ENCODE peak calls at places on chromosomes 7 and 10, in nine cellular contexts. D, W, K, A, J, N, P, M and U are unnamed samples. For H3K4me1, the result is how much of the 10 kb centered on the place peaks cover.

GRCh38 chr10:50360486-50360885 is 109.2 kb upstream of the ASAH2 start:
- DNase-seq in N (no peak), K (no peak), A (no peak), P (no peak), W (no peak), M (peak), D (no peak), J (no peak), U (no peak)

GRCh38 chr7:94223375-94224084 is 171.2 kb upstream of the COL1A2 start:
- DNase-seq in M (peak), P (no peak), N (peak), W (no peak), A (no peak), D (no peak), J (no peak), K (no peak), U (no peak)

GRCh38 chr7:80942261-80943041 is 23.6 kb upstream of the SEMA3C start:
- DNase-seq in K (no peak), P (peak), D (no peak), N (peak), W (no peak), M (peak), A (no peak), J (peak), U (no peak)

GRCh38 chr7:149729983-149730801 is 43.2 kb downstream of the ZNF467 start:
- DNase-seq in P (no peak), W (no peak), J (no peak), A (no peak), M (no peak), N (no peak), K (no peak), D (no peak), U (peak)

GRCh38 chr10:132959296-132959961 is 17.1 kb upstream of the CFAP46 start:
- DNase-seq in A (no peak), J (no peak), K (peak), P (no peak), D (no peak), W (no peak), M (no peak), N (no peak), U (no peak)

GRCh38 chr10:124517466-124517865 is 55.8 kb downstream of the LHPP start:
- DNase-seq in M (no peak), A (no peak), J (no peak), P (no peak), K (no peak), D (no peak), W (no peak), N (no peak), U (no peak)

GRCh38 chr7:16114071-16114470 is 307.3 kb downstream of the CRPPA start:
- DNase-seq in M (no peak), P (no peak), J (no peak), D (no peak), K (no peak), A (no peak), N (no peak), W (no peak), U (no peak)

GRCh38 chr10:36608866-36609265 is 516.5 kb upstream of the ANKRD30A start:
- DNase-seq in A (no peak), W (no peak), J (no peak), M (peak), N (no peak), P (no peak), D (no peak), K (no peak), U (no peak)

GRCh38 chr7:129271500-129272355 is 46.9 kb downstream of the AHCYL2 start:
- DNase-seq in P (peak), J (peak), K (no peak), A (peak), M (peak), N (peak), D (no peak), W (peak), U (no peak)

GRCh38 chr7:27920281-27920946 is 180.5 kb downstream of the TAX1BP1 start:
- DNase-seq in K (no peak), W (no peak), N (no peak), D (no peak), P (no peak), M (no peak), A (no peak), J (no peak), U (no peak)

GRCh38 chr10:113945075-113945686 is 90.7 kb downstream of the NHLRC2 start:
- DNase-seq in D (no peak), M (peak), J (peak), W (no peak), K (no peak), N (no peak), A (no peak), P (no peak), U (peak)

GRCh38 chr7:81857385-81857784 is 87.5 kb upstream of the HGF start:
- DNase-seq in J (no peak), D (no peak), A (no peak), P (no peak), N (no peak), K (no peak), M (no peak), W (no peak), U (no peak)

GRCh38 chr10:33612551-33612950 is 278.1 kb upstream of the NRP1 start:
- DNase-seq in D (no peak), M (peak), P (peak), W (no peak), K (no peak), N (no peak), J (no peak), A (no peak), U (no peak)

GRCh38 chr7:107068156-107068555 is 23.7 kb downstream of the PRKAR2B start:
- DNase-seq in W (no peak), D (no peak), P (no peak), J (no peak), K (no peak), M (no peak), A (no peak), N (no peak), U (no peak)

GRCh38 chr7:30091431-30092386 is 43.1 kb upstream of the MTURN start:
- DNase-seq in J (no peak), N (no peak), W (no peak), K (no peak), D (no peak), P (no peak), A (no peak), M (peak), U (no peak)

GRCh38 chr10:13668126-13668525 is 81.4 kb downstream of the PRPF18 start:
- DNase-seq in P (no peak), J (no peak), D (no peak), A (no peak), N (no peak), M (no peak), W (no peak), K (no peak), U (no peak)

GRCh38 chr7:117592011-117592635 is 112.3 kb downstream of the CFTR start:
- DNase-seq in N (no peak), D (no peak), A (no peak), W (no peak), K (no peak), J (no peak), M (no peak), P (no peak), U (no peak)

GRCh38 chr10:33720161-33720560 is 385.7 kb upstream of the NRP1 start:
- DNase-seq in N (no peak), W (no peak), A (no peak), K (no peak), J (no peak), M (no peak), P (no peak), D (peak), U (no peak)

GRCh38 chr7:36526720-36527548 is 137.3 kb downstream of the ANLN start:
- DNase-seq in J (no peak), N (no peak), M (peak), P (no peak), W (no peak), A (no peak), D (no peak), K (no peak), U (no peak)

GRCh38 chr7:77687747-77688144 is 8.5 kb upstream of the RSBN1L start:
- DNase-seq in P (no peak), N (no peak), A (no peak), D (no peak), W (no peak), J (no peak), M (no peak), K (no peak), U (no peak)

GRCh38 chr7:120989571-120990220 is 1.2 kb downstream of the CPED1 start:
- DNase-seq in W (no peak), D (no peak), N (no peak), J (no peak), K (peak), P (peak), M (peak), A (no peak), U (no peak)

GRCh38 chr7:73429218-73429617 is 4.4 kb upstream of the FZD9 start:
- DNase-seq in J (no peak), P (no peak), W (no peak), K (no peak), M (no peak), D (no peak), A (no peak), N (peak), U (no peak)

GRCh38 chr7:69213882-69214281 is 384.4 kb upstream of the AUTS2 start:
- DNase-seq in J (no peak), K (no peak), N (no peak), D (no peak), P (no peak), A (no peak), M (no peak), W (no peak), U (no peak)

GRCh38 chr10:5125315-5126044 is 31.3 kb downstream of the AKR1C3 start:
- DNase-seq in P (no peak), K (no peak), D (no peak), N (no peak), M (no peak), J (no peak), A (no peak), W (no peak), U (no peak)

GRCh38 chr10:100745882-100746412 is 565 bp downstream of the PAX2 start:
- DNase-seq in P (no peak), D (no peak), K (no peak), N (no peak), M (no peak), W (no peak), J (no peak), A (no peak), U (no peak)

GRCh38 chr7:101165958-101166602 is 711 bp upstream of the VGF start:
- DNase-seq in J (no peak), A (no peak), K (no peak), W (no peak), M (no peak), N (no peak), P (no peak), D (no peak), U (no peak)

GRCh38 chr10:49601857-49602256 is 8.3 kb upstream of the SLC18A3 start:
- DNase-seq in J (no peak), W (no peak), P (no peak), M (no peak), A (no peak), N (no peak), K (no peak), D (peak), U (no peak)

GRCh38 chr7:151794508-151795167 is 82.3 kb downstream of the PRKAG2 start:
- DNase-seq in A (no peak), K (peak), W (no peak), M (no peak), N (no peak), P (no peak), D (no peak), J (no peak), U (no peak)

GRCh38 chr10:48653347-48653746 is 31.3 kb upstream of the WDFY4 start:
- DNase-seq in W (no peak), K (no peak), P (no peak), A (no peak), D (peak), M (no peak), N (no peak), J (no peak), U (no peak)

GRCh38 chr10:100996678-100997363 is 2.8 kb upstream of the LZTS2 start:
- DNase-seq in N (peak), D (no peak), K (no peak), M (no peak), W (peak), A (no peak), J (peak), P (no peak), U (no peak)

GRCh38 chr7:95798401-95798930 is 26.1 kb downstream of the DYNC1I1 start:
- DNase-seq in K (no peak), D (no peak), N (no peak), W (no peak), A (no peak), P (no peak), J (no peak), M (peak), U (no peak)

GRCh38 chr7:5183155-5183554 is 6.9 kb upstream of the WIPI2 start:
- DNase-seq in K (no peak), N (no peak), A (no peak), P (no peak), J (peak), D (no peak), W (no peak), M (no peak), U (no peak)

GRCh38 chr7:70463332-70463938 is 668.5 kb upstream of the GALNT17 start:
- DNase-seq in W (no peak), P (no peak), M (no peak), N (no peak), D (no peak), J (no peak), A (no peak), K (no peak), U (no peak)

GRCh38 chr10:130747359-130747758 is 564.2 kb downstream of the TCERG1L start:
- DNase-seq in W (no peak), J (no peak), N (no peak), A (no peak), K (no peak), P (no peak), D (no peak), M (no peak), U (no peak)

GRCh38 chr10:16674147-16674703 is 143.0 kb downstream of the RSU1 start:
- DNase-seq in P (no peak), D (no peak), M (no peak), N (no peak), A (no peak), K (no peak), J (no peak), W (no peak), U (no peak)

GRCh38 chr7:74586258-74587200 is 71.0 kb upstream of the GTF2I start:
- DNase-seq in M (no peak), P (no peak), N (no peak), W (no peak), J (no peak), K (no peak), A (no peak), D (no peak), U (no peak)

GRCh38 chr10:79229830-79230562 is 117.3 kb upstream of the PPIF start:
- DNase-seq in A (no peak), P (no peak), K (no peak), M (no peak), W (no peak), J (no peak), N (peak), D (no peak), U (no peak)
- H3K27ac ChIP-seq in A (no peak), P (no peak), K (no peak), M (no peak), W (no peak), J (no peak), N (peak), D (no peak), U (no peak)

DNA sequence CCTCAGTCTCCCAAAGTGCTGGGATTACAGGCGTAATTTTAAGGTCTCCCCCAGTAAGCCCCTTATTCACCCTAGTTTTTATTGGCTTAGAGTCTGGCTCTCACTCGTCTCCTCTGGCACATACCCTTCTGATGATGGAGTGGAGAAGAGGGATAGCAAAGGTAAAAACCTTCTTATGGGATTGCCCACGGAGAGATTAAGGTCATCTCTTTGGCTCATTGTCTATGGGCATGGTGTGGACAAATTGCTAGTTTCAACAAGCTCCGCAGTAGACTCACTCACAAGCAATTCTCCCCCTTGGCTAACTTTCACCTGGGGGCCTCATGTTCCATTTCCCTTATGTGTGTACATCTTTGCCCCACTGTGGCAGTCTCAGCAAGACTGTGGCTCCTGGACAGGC is 22.4 kb upstream of the TSGA13 start:
- DNase-seq in N (no peak), P (no peak), D (no peak), A (no peak), J (no peak), W (no peak), K (no peak), M (no peak), U (no peak)
- H3K4me1 ChIP-seq in N (under half), P (under half), D (under half), A (under half), J (under half), W (under half), K (under half), M (under half), U (under half)

DNA sequence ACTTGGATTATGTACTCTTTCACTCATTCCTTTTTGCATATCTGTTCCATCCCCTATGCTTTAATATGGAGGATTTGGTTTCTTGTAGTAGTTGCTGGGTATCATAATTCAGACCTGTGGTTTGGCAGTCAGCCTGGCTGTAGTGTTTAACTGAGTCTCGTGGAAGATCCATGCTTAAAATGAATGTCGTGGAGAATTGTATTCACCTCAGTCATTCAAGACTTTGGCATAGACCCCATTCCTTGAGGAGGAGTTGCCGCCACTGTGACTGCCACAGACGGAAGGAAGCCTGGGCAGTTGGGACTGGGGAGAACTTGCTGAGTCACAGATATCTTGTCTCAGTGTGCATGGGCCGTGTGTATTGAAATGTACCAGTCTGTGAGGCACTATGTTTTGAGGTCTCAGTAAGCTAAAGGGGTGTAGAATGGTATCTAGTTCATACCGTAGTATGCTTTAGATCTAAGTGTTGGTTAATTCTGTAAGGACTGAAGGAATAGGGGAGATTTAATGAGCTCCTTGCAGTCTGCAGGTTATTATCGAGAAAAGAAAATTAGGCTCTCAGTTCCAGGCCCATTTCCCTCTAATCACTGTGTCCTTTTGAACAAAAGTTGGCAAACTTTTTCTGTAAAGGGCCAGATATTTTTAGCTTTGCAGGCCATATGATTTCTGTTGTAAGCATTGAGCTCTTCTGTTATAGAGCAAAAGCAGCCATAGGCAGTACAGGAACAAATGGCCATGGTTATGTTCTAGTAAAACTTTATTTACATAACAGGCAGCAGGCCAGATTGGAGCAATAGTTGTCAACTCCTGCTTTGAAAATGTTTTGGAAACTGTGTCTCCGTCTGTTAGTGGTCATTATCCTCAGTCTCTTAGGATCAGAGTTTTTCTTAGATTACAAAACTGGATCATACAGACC is 76.8 kb downstream of the TPST1 start:
- DNase-seq in W (no peak), N (no peak), D (no peak), P (peak), K (no peak), J (no peak), A (no peak), M (peak), U (no peak)
- H3K27ac ChIP-seq in W (no peak), N (peak), D (peak), P (peak), K (peak), J (no peak), A (no peak), M (peak), U (peak)

GRCh38 chr7:1534330-1535099 is 4.0 kb downstream of the MAFK start:
- DNase-seq in P (no peak), K (no peak), A (no peak), J (no peak), D (no peak), W (no peak), N (no peak), M (no peak), U (no peak)
- H3K4me1 ChIP-seq in P (under half), K (half or more), A (under half), J (half or more), D (half or more), W (under half), N (under half), M (under half), U (half or more)

DNA sequence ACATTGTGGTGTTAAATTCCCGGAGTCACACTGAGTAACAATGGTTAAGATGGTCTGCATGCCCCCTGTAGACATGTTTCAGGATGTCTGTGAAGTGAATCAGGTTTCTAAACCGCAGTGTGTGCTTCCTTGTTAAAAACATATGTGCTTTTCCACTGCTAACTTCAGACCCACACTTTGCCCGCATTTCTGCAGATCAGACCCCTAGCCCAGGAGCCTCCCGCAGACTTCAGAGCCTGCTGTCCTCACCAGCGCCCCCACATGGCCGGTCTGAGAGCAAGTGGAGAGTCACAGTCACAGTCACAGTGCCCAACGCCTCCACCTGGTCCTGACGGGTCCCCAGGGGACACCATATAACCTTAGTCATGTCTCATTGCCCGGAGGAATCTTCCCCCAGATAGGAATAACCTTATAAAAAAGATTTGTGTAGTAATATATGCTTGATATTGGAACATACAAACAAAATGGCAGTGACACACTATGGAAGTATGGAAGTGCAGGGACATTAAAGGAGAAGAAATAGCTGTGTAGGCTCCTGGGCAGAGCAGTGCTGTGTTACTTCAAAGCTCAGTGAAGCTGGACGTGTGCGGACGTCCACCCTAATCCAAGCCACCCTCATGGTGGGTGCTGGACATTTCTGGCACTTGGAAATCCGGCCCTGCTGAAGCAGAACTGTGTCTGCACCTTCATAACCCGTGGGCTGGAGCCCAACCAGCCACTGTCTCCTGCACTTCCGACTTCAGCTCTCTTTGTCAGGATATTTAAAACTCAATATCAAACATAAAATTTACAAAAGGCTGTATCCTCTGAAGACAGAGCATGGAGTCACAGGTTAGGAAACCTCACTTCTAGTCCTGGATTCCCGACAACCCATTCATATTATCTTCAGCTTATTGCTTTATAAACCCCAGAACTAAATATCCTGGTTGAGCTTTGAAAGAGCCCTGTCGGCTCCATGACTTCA is 29.0 kb downstream of the GSTO2 start:
- DNase-seq in K (no peak), P (no peak), J (no peak), D (no peak), M (peak), A (no peak), N (peak), W (no peak), U (no peak)
- H3K27ac ChIP-seq in K (peak), P (peak), J (no peak), D (peak), M (peak), A (no peak), N (no peak), W (no peak), U (no peak)